ENCODE peak calls at places on chromosomes 13 and 19, in nine cellular contexts. I is OCI-LY7, L is neuronal stem cell, S is PC-3, K is neural progenitor cell, M is K562, W is mammary epithelial cell, R is IMR-90, O is H9. B is an unnamed sample.

GRCh38 chr13:79470666-79471065 is 10.3 kb upstream of the NDFIP2 start:
- DNase-seq in I (no peak), L (no peak), S (no peak), K (no peak), M (no peak), W (no peak), R (no peak), O (no peak), B (no peak)

GRCh38 chr19:459724-460511 is 915 bp downstream of the SHC2 start:
- DNase-seq in I (no peak), L (peak; percentile 60), S (peak; percentile 23), K (peak; percentile 82), M (peak; percentile 95), W (no peak), R (peak; percentile 27), O (peak; percentile 61), B (peak; percentile 60)

GRCh38 chr19:58559275-58560006 is 1.0 kb upstream of the UBE2M start:
- DNase-seq in I (peak; percentile 93), L (peak; percentile 86), S (peak; percentile 93), K (peak; percentile 94), M (peak; percentile 95), W (peak; percentile 77), R (peak; percentile 89), O (peak; percentile 95), B (peak; percentile 96)

GRCh38 chr19:18783958-18784785 is 6.9 kb downstream of the COMP start:
- DNase-seq in I (no peak), L (no peak), S (no peak), K (no peak), M (no peak), W (no peak), R (no peak), O (no peak), B (no peak)

GRCh38 chr13:110702591-110703526 is 3.1 kb downstream of the CARS2 start:
- DNase-seq in I (no peak), L (no peak), S (no peak), K (no peak), M (no peak), W (no peak), R (peak; percentile 62), O (no peak), B (no peak)

GRCh38 chr19:46297700-46298476 is 1.0 kb downstream of the HIF3A start:
- DNase-seq in I (no peak), L (no peak), S (no peak), K (peak; percentile 26), M (peak; percentile 55), W (no peak), R (no peak), O (no peak), B (no peak)

GRCh38 chr13:23289917-23290357 is 109.2 kb downstream of the SGCG start:
- DNase-seq in I (no peak), L (no peak), S (peak; percentile 16), K (no peak), M (no peak), W (peak; percentile 83), R (peak; percentile 47), O (no peak), B (no peak)

GRCh38 chr13:47798906-47799305 is 202.2 kb downstream of the SUCLA2 start:
- DNase-seq in I (no peak), L (no peak), S (peak; percentile 22), K (no peak), M (no peak), W (peak; percentile 23), R (peak; percentile 21), O (no peak), B (peak; percentile 53)

GRCh38 chr13:99916366-99917103 is 55.0 kb downstream of the ZIC5 start:
- DNase-seq in I (peak; percentile 30), L (no peak), S (peak; percentile 69), K (peak; percentile 49), M (peak; percentile 53), W (peak; percentile 66), R (peak; percentile 71), O (no peak), B (peak; percentile 85)

GRCh38 chr19:17109962-17110598 is 34.5 kb downstream of the MYO9B start:
- DNase-seq in I (no peak), L (no peak), S (no peak), K (no peak), M (no peak), W (no peak), R (no peak), O (no peak), B (no peak)

GRCh38 chr13:89750371-89750770 is 1597.1 kb upstream of the MIR17HG start:
- DNase-seq in I (no peak), L (no peak), S (no peak), K (no peak), M (no peak), W (no peak), R (no peak), O (no peak), B (no peak)

GRCh38 chr19:10612515-10613119 is 12.7 kb upstream of the SLC44A2 start:
- DNase-seq in I (no peak), L (no peak), S (no peak), K (no peak), M (no peak), W (no peak), R (no peak), O (no peak), B (no peak)

GRCh38 chr19:892243-892996 is 567 bp downstream of the MED16 start:
- DNase-seq in I (peak; percentile 36), L (no peak), S (no peak), K (peak; percentile 67), M (peak; percentile 83), W (no peak), R (no peak), O (no peak), B (peak; percentile 59)

GRCh38 chr13:79735228-79735627 is 254.3 kb downstream of the NDFIP2 start:
- DNase-seq in I (no peak), L (no peak), S (no peak), K (no peak), M (no peak), W (no peak), R (peak; percentile 41), O (no peak), B (no peak)

GRCh38 chr19:44689290-44690130 is 9.4 kb upstream of the CEACAM16 start:
- DNase-seq in I (peak; percentile 73), L (peak; percentile 75), S (peak; percentile 64), K (peak; percentile 85), M (peak; percentile 72), W (no peak), R (peak; percentile 72), O (peak; percentile 86), B (peak; percentile 89)

GRCh38 chr13:50726164-50726563 is 117.3 kb downstream of the DLEU7 start:
- DNase-seq in I (peak; percentile 42), L (no peak), S (no peak), K (no peak), M (no peak), W (no peak), R (no peak), O (no peak), B (no peak)

GRCh38 chr19:40403262-40403984 is 9.8 kb downstream of the PRX start:
- DNase-seq in I (peak; percentile 93), L (peak; percentile 91), S (peak; percentile 76), K (peak; percentile 97), M (peak; percentile 97), W (peak; percentile 75), R (peak; percentile 84), O (peak; percentile 98), B (peak; percentile 99)

GRCh38 chr19:5697890-5698634 is 8.0 kb downstream of the RPL36 start:
- DNase-seq in I (no peak), L (no peak), S (no peak), K (no peak), M (no peak), W (no peak), R (no peak), O (no peak), B (peak; percentile 1)

GRCh38 chr13:72864142-72865035 is 82.5 kb downstream of the PIBF1 start:
- DNase-seq in I (no peak), L (no peak), S (peak; percentile 5), K (no peak), M (no peak), W (no peak), R (peak; percentile 69), O (no peak), B (no peak)

DNA sequence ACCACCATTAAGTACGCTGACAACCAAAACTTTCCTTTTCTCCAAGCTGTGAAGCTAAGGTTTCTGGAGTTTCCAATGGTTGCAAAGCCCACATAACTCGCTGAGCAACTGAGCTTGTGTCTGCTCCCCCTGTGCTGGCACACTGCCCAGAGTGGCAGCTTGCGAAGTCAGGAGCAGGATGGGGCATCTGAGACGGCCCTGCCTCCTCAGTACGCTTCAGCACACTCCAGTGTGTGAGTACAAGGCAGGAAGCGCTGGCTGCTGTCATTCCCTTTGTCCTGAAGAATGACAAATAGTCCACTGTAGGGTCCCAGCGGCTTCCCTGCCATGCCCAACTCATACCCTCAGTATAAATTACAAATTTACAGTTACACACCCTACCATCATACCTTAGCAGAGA is 51.5 kb downstream of the SKA3 start:
- DNase-seq in I (no peak), L (no peak), S (peak; percentile 78), K (peak; percentile 63), M (no peak), W (no peak), R (peak; percentile 63), O (peak; percentile 51), B (peak; percentile 50)
- H2AFZ ChIP-seq in I (no peak overlapping the region), L (peak overlapping the region; percentile 91), S (peak overlapping the region; percentile 28), K (peak overlapping the region; percentile 82), M (no peak overlapping the region), W (no peak overlapping the region), R (peak overlapping the region; percentile 87), O (peak overlapping the region; percentile 6), B (no peak overlapping the region)

GRCh38 chr19:49556412-49557398 is 23.7 kb downstream of the NOSIP start:
- DNase-seq in I (no peak), L (no peak), S (no peak), K (peak; percentile 18), M (no peak), W (no peak), R (no peak), O (peak; percentile 92), B (peak; percentile 94)
- H3K4me2 ChIP-seq in I (no peak overlapping the region), L (peak overlapping the region; percentile 81), S (no peak overlapping the region), K (peak overlapping the region; percentile 64), M (no peak overlapping the region), W (no peak overlapping the region), R (no peak overlapping the region), O (peak overlapping the region; percentile 64), B (peak overlapping the region; percentile 94)

GRCh38 chr19:55304279-55304978 is 20.6 kb downstream of the BRSK1 start:
- DNase-seq in I (peak; percentile 72), L (no peak), S (peak; percentile 54), K (peak; percentile 83), M (peak; percentile 71), W (peak; percentile 52), R (no peak), O (peak; percentile 80), B (peak; percentile 92)
- H2AFZ ChIP-seq in I (no peak overlapping the region), L (no peak overlapping the region), S (no peak overlapping the region), K (no peak overlapping the region), M (no peak overlapping the region), W (no peak overlapping the region), R (no peak overlapping the region), O (no peak overlapping the region), B (no peak overlapping the region)

DNA sequence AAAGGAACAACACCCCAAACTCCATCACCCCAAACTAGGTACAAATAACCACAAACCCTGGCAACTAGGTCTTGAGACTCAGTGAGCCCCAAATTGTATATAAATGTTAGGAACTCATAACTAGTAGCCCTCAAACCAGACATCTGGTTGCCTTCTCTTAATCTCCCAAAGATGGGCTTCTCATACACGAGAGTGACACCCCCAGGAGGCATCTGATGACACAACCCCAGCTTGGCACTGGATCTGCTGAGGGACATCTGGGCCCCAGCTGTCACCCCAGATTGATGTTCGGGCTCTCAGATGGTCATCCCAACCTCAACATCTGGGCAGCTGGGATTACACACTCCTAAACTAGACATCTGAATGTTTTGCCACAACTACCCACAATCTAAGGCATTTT is 14.8 kb downstream of the RABAC1 start:
- DNase-seq in I (peak; percentile 62), L (no peak), S (no peak), K (no peak), M (no peak), W (no peak), R (no peak), O (no peak), B (no peak)
- H3K4me2 ChIP-seq in I (peak overlapping the region; percentile 76), L (no peak overlapping the region), S (no peak overlapping the region), K (no peak overlapping the region), M (no peak overlapping the region), W (no peak overlapping the region), R (no peak overlapping the region), O (no peak overlapping the region), B (no peak overlapping the region)

B was measured in GM23338.